ENCODE peak calls at places on chromosome X, in six cellular contexts. One of them, this sample, is unnamed. For H3K27me3, the result is how much of the 10 kb centered on the place peaks cover.

GRCh38 chrX:154541896-154542722 is 4.5 kb downstream of the G6PD start:
- DNase-seq in spleen: peak
- DNase-seq in transverse colon: peak
- DNase-seq in pancreas: peak
- DNase-seq in breast epithelium: peak
- DNase-seq in MM.1S: no peak
- DNase-seq in this sample: peak

GRCh38 chrX:132490086-132490419 is 1.2 kb upstream of the MBNL3 start:
- DNase-seq in spleen: no peak
- DNase-seq in transverse colon: peak
- DNase-seq in pancreas: no peak
- DNase-seq in breast epithelium: no peak
- DNase-seq in MM.1S: peak
- DNase-seq in this sample: no peak

GRCh38 chrX:40172169-40172979 is 74.6 kb upstream of the BCOR start:
- DNase-seq in spleen: peak
- DNase-seq in transverse colon: peak
- DNase-seq in pancreas: peak
- DNase-seq in breast epithelium: peak
- DNase-seq in MM.1S: no peak
- DNase-seq in this sample: no peak

GRCh38 chrX:78321809-78322208 is 5.6 kb downstream of the CYSLTR1 start:
- DNase-seq in spleen: peak
- DNase-seq in transverse colon: peak
- DNase-seq in pancreas: no peak
- DNase-seq in breast epithelium: no peak
- DNase-seq in MM.1S: peak
- DNase-seq in this sample: peak

GRCh38 chrX:118254611-118255010 is 91.3 kb upstream of the WDR44 start:
- DNase-seq in spleen: no peak
- DNase-seq in transverse colon: peak
- DNase-seq in pancreas: peak
- DNase-seq in breast epithelium: no peak
- DNase-seq in MM.1S: peak
- DNase-seq in this sample: peak

GRCh38 chrX:120452131-120452530 is 17.0 kb downstream of the LAMP2 start:
- DNase-seq in spleen: no peak
- DNase-seq in transverse colon: no peak
- DNase-seq in pancreas: no peak
- DNase-seq in breast epithelium: no peak
- DNase-seq in MM.1S: no peak
- DNase-seq in this sample: no peak

GRCh38 chrX:77442728-77443127 is 4.5 kb upstream of the FGF16 start:
- DNase-seq in spleen: no peak
- DNase-seq in transverse colon: no peak
- DNase-seq in pancreas: no peak
- DNase-seq in breast epithelium: no peak
- DNase-seq in MM.1S: no peak
- DNase-seq in this sample: no peak

GRCh38 chrX:40449396-40449795 is 131.4 kb upstream of the ATP6AP2 start:
- DNase-seq in spleen: no peak
- DNase-seq in transverse colon: no peak
- DNase-seq in pancreas: no peak
- DNase-seq in breast epithelium: no peak
- DNase-seq in MM.1S: no peak
- DNase-seq in this sample: no peak

GRCh38 chrX:69222103-69223090 is 57.1 kb upstream of the PJA1 start:
- DNase-seq in spleen: peak
- DNase-seq in transverse colon: peak
- DNase-seq in pancreas: peak
- DNase-seq in breast epithelium: peak
- DNase-seq in MM.1S: peak
- DNase-seq in this sample: no peak

GRCh38 chrX:20971250-20971649 is 403.0 kb upstream of the CNKSR2 start:
- DNase-seq in spleen: no peak
- DNase-seq in transverse colon: no peak
- DNase-seq in pancreas: no peak
- DNase-seq in breast epithelium: no peak
- DNase-seq in MM.1S: no peak
- DNase-seq in this sample: no peak

GRCh38 chrX:1451251-1451675 is 1.4 kb downstream of the ASMTL start:
- DNase-seq in spleen: no peak
- DNase-seq in transverse colon: no peak
- DNase-seq in pancreas: peak
- DNase-seq in breast epithelium: no peak
- DNase-seq in MM.1S: no peak
- DNase-seq in this sample: no peak

GRCh38 chrX:20507901-20508620 is 241.4 kb upstream of the RPS6KA3 start:
- DNase-seq in spleen: no peak
- DNase-seq in transverse colon: no peak
- DNase-seq in pancreas: no peak
- DNase-seq in breast epithelium: no peak
- DNase-seq in MM.1S: no peak
- DNase-seq in this sample: no peak

GRCh38 chrX:119194631-119195030 is 41.5 kb upstream of the PGRMC1 start:
- DNase-seq in spleen: no peak
- DNase-seq in transverse colon: no peak
- DNase-seq in pancreas: no peak
- DNase-seq in breast epithelium: no peak
- DNase-seq in MM.1S: no peak
- DNase-seq in this sample: no peak

GRCh38 chrX:85109235-85109634 is 105.6 kb downstream of the APOOL start:
- DNase-seq in spleen: no peak
- DNase-seq in transverse colon: no peak
- DNase-seq in pancreas: peak
- DNase-seq in breast epithelium: no peak
- DNase-seq in MM.1S: peak
- DNase-seq in this sample: no peak

GRCh38 chrX:21698274-21698673 is 40.1 kb upstream of the KLHL34 start:
- DNase-seq in spleen: no peak
- DNase-seq in transverse colon: no peak
- DNase-seq in pancreas: no peak
- DNase-seq in breast epithelium: no peak
- DNase-seq in MM.1S: no peak
- DNase-seq in this sample: no peak

GRCh38 chrX:39242187-39242586 is 440.9 kb downstream of the MID1IP1 start:
- DNase-seq in spleen: no peak
- DNase-seq in transverse colon: peak
- DNase-seq in pancreas: peak
- DNase-seq in breast epithelium: no peak
- DNase-seq in MM.1S: peak
- DNase-seq in this sample: no peak

GRCh38 chrX:137479394-137479793 is 86.5 kb upstream of the ZIC3 start:
- DNase-seq in spleen: no peak
- DNase-seq in transverse colon: no peak
- DNase-seq in pancreas: peak
- DNase-seq in breast epithelium: no peak
- DNase-seq in MM.1S: no peak
- DNase-seq in this sample: no peak

GRCh38 chrX:1529328-1529727 is 7.7 kb downstream of the P2RY8 start:
- DNase-seq in spleen: no peak
- DNase-seq in transverse colon: no peak
- DNase-seq in pancreas: no peak
- DNase-seq in breast epithelium: no peak
- DNase-seq in MM.1S: no peak
- DNase-seq in this sample: no peak

GRCh38 chrX:18291006-18291545 is 63.4 kb downstream of the SCML2 start:
- DNase-seq in spleen: no peak
- DNase-seq in transverse colon: no peak
- DNase-seq in pancreas: no peak
- DNase-seq in breast epithelium: no peak
- DNase-seq in MM.1S: no peak
- DNase-seq in this sample: no peak

GRCh38 chrX:147877726-147878125 is 34.0 kb upstream of the FMR1 start:
- DNase-seq in spleen: no peak
- DNase-seq in transverse colon: no peak
- DNase-seq in pancreas: no peak
- DNase-seq in breast epithelium: no peak
- DNase-seq in MM.1S: no peak
- DNase-seq in this sample: no peak

GRCh38 chrX:140764401-140764919 is 54.9 kb downstream of the LINC00632 start:
- DNase-seq in spleen: no peak
- DNase-seq in transverse colon: no peak
- DNase-seq in pancreas: peak
- DNase-seq in breast epithelium: no peak
- DNase-seq in MM.1S: peak
- DNase-seq in this sample: peak

GRCh38 chrX:46256875-46257274 is 288.3 kb downstream of the ZNF674 start:
- DNase-seq in spleen: no peak
- DNase-seq in transverse colon: no peak
- DNase-seq in pancreas: no peak
- DNase-seq in breast epithelium: no peak
- DNase-seq in MM.1S: no peak
- DNase-seq in this sample: no peak

GRCh38 chrX:9146657-9147056 is 112.7 kb upstream of the FAM9B start:
- DNase-seq in spleen: no peak
- DNase-seq in transverse colon: no peak
- DNase-seq in pancreas: no peak
- DNase-seq in breast epithelium: no peak
- DNase-seq in MM.1S: no peak
- DNase-seq in this sample: no peak
- H3K4me3 ChIP-seq in spleen: no peak
- H3K4me3 ChIP-seq in transverse colon: no peak
- H3K4me3 ChIP-seq in pancreas: no peak
- H3K4me3 ChIP-seq in breast epithelium: no peak
- H3K4me3 ChIP-seq in MM.1S: no peak
- H3K4me3 ChIP-seq in this sample: no peak

DNA sequence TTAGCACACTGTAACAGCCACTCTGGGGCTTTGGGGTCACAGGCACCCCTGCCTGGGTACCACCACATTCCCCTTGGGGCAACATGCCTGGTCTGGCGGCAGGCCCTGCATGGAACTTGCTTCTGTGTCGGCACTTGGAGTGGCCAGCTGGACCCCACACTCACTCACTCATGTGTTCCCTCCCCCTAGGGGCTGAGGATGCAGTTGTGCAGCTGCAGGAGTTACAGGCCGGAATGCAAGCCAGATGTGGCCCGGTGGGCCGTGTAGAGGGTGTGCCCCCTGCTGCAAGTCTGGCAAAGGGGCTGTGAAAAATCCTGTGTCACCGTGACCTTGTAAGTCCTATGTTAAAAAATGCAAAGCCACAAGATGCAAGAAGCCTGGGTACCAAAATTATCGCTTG is 34.2 kb downstream of the ATXN3L start:
- DNase-seq in spleen: no peak
- DNase-seq in transverse colon: no peak
- DNase-seq in pancreas: no peak
- DNase-seq in breast epithelium: no peak
- DNase-seq in MM.1S: no peak
- DNase-seq in this sample: no peak
- TF ChIP-seq CTCF in spleen: no peak
- TF ChIP-seq CTCF in transverse colon: no peak
- TF ChIP-seq CTCF in pancreas: no peak
- TF ChIP-seq CTCF in breast epithelium: no peak
- TF ChIP-seq CTCF in MM.1S: no peak
- TF ChIP-seq CTCF in this sample: no peak

GRCh38 chrX:108734426-108734825 is 1.9 kb downstream of the IRS4 start:
- DNase-seq in spleen: peak
- DNase-seq in transverse colon: no peak
- DNase-seq in pancreas: no peak
- DNase-seq in breast epithelium: no peak
- DNase-seq in MM.1S: no peak
- DNase-seq in this sample: no peak

GRCh38 chrX:108735680-108736508 is 469 bp downstream of the IRS4 start:
- DNase-seq in spleen: no peak
- DNase-seq in transverse colon: no peak
- DNase-seq in pancreas: no peak
- DNase-seq in breast epithelium: no peak
- DNase-seq in MM.1S: no peak
- DNase-seq in this sample: no peak

GRCh38 chrX:108735087-108735679 is 1.2 kb downstream of the IRS4 start:
- DNase-seq in spleen: no peak
- DNase-seq in transverse colon: no peak
- DNase-seq in pancreas: peak
- DNase-seq in breast epithelium: no peak
- DNase-seq in MM.1S: no peak
- DNase-seq in this sample: no peak

GRCh38 chrX:108737754-108738153 is 1.4 kb upstream of the IRS4 start:
- DNase-seq in spleen: no peak
- DNase-seq in transverse colon: no peak
- DNase-seq in pancreas: no peak
- DNase-seq in breast epithelium: no peak
- DNase-seq in MM.1S: no peak
- DNase-seq in this sample: no peak

DNA sequence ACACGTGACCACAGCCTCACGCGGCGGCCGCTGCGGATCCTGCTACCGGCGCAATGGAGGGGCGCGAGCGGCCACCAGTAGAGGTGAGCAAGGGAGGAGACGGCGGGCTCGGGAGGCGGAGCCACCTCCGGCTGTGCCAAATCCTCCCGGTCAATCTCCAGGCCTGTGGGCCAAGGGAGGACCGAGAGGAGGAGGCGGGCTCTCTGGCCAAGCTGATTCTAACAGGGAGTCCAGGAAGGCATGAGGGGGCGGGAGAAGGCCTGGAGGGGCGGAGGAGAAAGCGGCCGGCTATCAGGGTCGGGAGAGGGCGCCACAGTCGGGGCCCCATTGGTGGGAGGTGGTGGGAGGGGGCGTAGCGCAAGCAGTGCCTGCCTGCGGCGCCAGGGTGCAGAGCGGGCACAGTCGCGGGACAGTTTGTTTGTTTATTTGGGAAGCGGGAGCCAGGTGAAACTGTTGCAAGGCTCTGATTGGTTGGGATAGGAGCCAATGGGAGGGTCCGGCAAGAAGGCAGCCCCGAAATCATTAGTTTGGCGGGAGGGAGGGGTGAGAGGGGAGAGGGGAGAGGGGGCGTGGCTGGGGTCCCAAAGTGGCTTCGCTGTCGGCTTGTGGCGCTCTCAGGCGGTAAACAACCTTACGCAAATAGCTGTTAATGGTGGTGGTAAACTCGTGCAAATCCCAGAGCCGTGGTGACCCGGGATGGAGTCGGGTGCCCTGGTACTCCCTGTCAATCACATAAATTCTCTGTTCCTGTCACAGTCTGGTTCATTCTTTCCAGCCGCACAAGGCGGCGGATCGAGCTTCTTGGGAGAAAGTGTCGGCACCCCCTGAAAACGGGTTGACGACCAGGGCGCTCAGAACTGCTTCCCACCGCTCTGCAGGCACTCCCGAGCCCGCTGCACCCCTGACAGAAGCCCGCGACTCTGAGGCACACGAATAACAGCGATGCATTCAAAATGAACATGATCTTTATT is at the start of gene IRS4:
- DNase-seq in spleen: no peak
- DNase-seq in transverse colon: no peak
- DNase-seq in pancreas: no peak
- DNase-seq in breast epithelium: no peak
- DNase-seq in MM.1S: peak
- DNase-seq in this sample: no peak
- H3K27me3 ChIP-seq in spleen: half or more
- H3K27me3 ChIP-seq in transverse colon: half or more
- H3K27me3 ChIP-seq in pancreas: half or more
- H3K27me3 ChIP-seq in breast epithelium: under half
- H3K27me3 ChIP-seq in MM.1S: under half
- H3K27me3 ChIP-seq in this sample: under half

GRCh38 chrX:99603076-99603814 is 806.8 kb downstream of the PCDH19 start:
- DNase-seq in spleen: no peak
- DNase-seq in transverse colon: no peak
- DNase-seq in pancreas: no peak
- DNase-seq in breast epithelium: no peak
- DNase-seq in MM.1S: no peak
- DNase-seq in this sample: no peak
- H3K4me3 ChIP-seq in spleen: no peak
- H3K4me3 ChIP-seq in transverse colon: no peak
- H3K4me3 ChIP-seq in pancreas: no peak
- H3K4me3 ChIP-seq in breast epithelium: no peak
- H3K4me3 ChIP-seq in MM.1S: no peak
- H3K4me3 ChIP-seq in this sample: no peak